ENCODE peak calls at places on chromosomes 4 and X, in ten cellular contexts. One of them, this sample, is unnamed.

GRCh38 chrX:116873678-116874077 is 410.9 kb upstream of the CT83 start:
- DNase-seq in hepatocyte: no peak
- DNase-seq in CD8-positive, alpha-beta T cell: no peak
- DNase-seq in NT2/D1: no peak
- DNase-seq in H9: no peak
- DNase-seq in GM23338: no peak
- DNase-seq in CD8-positive, alpha-beta memory T cell: no peak
- DNase-seq in SK-N-SH: no peak
- DNase-seq in transverse colon: no peak
- DNase-seq in K562: no peak
- DNase-seq in this sample: no peak

GRCh38 chrX:150966742-150967141 is 16.4 kb upstream of the HMGB3 start:
- DNase-seq in hepatocyte: no peak
- DNase-seq in CD8-positive, alpha-beta T cell: no peak
- DNase-seq in NT2/D1: no peak
- DNase-seq in H9: no peak
- DNase-seq in GM23338: no peak
- DNase-seq in CD8-positive, alpha-beta memory T cell: no peak
- DNase-seq in SK-N-SH: no peak
- DNase-seq in transverse colon: no peak
- DNase-seq in K562: no peak
- DNase-seq in this sample: no peak

GRCh38 chrX:9942086-9942485 is 25.1 kb upstream of the CLDN34 start:
- DNase-seq in hepatocyte: no peak
- DNase-seq in CD8-positive, alpha-beta T cell: no peak
- DNase-seq in NT2/D1: no peak
- DNase-seq in H9: no peak
- DNase-seq in GM23338: no peak
- DNase-seq in CD8-positive, alpha-beta memory T cell: peak; percentile 12
- DNase-seq in SK-N-SH: no peak
- DNase-seq in transverse colon: peak; percentile 11
- DNase-seq in K562: no peak
- DNase-seq in this sample: peak; percentile 58

GRCh38 chrX:40719218-40719617 is 16.1 kb downstream of the MED14 start:
- DNase-seq in hepatocyte: no peak
- DNase-seq in CD8-positive, alpha-beta T cell: no peak
- DNase-seq in NT2/D1: no peak
- DNase-seq in H9: no peak
- DNase-seq in GM23338: no peak
- DNase-seq in CD8-positive, alpha-beta memory T cell: no peak
- DNase-seq in SK-N-SH: no peak
- DNase-seq in transverse colon: no peak
- DNase-seq in K562: no peak
- DNase-seq in this sample: no peak

GRCh38 chr4:17072483-17072882 is 174.0 kb upstream of the LDB2 start:
- DNase-seq in hepatocyte: no peak
- DNase-seq in CD8-positive, alpha-beta T cell: no peak
- DNase-seq in NT2/D1: no peak
- DNase-seq in H9: no peak
- DNase-seq in GM23338: no peak
- DNase-seq in CD8-positive, alpha-beta memory T cell: no peak
- DNase-seq in SK-N-SH: no peak
- DNase-seq in transverse colon: no peak
- DNase-seq in K562: no peak
- DNase-seq in this sample: no peak

GRCh38 chrX:151176351-151176750 is at the start of gene GPR50:
- DNase-seq in hepatocyte: no peak
- DNase-seq in CD8-positive, alpha-beta T cell: no peak
- DNase-seq in NT2/D1: no peak
- DNase-seq in H9: no peak
- DNase-seq in GM23338: peak; percentile 34
- DNase-seq in CD8-positive, alpha-beta memory T cell: no peak
- DNase-seq in SK-N-SH: no peak
- DNase-seq in transverse colon: no peak
- DNase-seq in K562: no peak
- DNase-seq in this sample: no peak

GRCh38 chrX:70769659-70770232 is 138.8 kb downstream of the TEX11 start:
- DNase-seq in hepatocyte: no peak
- DNase-seq in CD8-positive, alpha-beta T cell: no peak
- DNase-seq in NT2/D1: no peak
- DNase-seq in H9: no peak
- DNase-seq in GM23338: peak; percentile 4
- DNase-seq in CD8-positive, alpha-beta memory T cell: no peak
- DNase-seq in SK-N-SH: peak; percentile 8
- DNase-seq in transverse colon: no peak
- DNase-seq in K562: no peak
- DNase-seq in this sample: peak; percentile 15

GRCh38 chr4:187996502-187997177 is 1.1 kb downstream of the ZFP42 start:
- DNase-seq in hepatocyte: no peak
- DNase-seq in CD8-positive, alpha-beta T cell: no peak
- DNase-seq in NT2/D1: no peak
- DNase-seq in H9: peak; percentile 80
- DNase-seq in GM23338: peak; percentile 64
- DNase-seq in CD8-positive, alpha-beta memory T cell: no peak
- DNase-seq in SK-N-SH: no peak
- DNase-seq in transverse colon: no peak
- DNase-seq in K562: no peak
- DNase-seq in this sample: no peak

GRCh38 chr4:86978709-86979108 is 43.9 kb downstream of the AFF1 start:
- DNase-seq in hepatocyte: no peak
- DNase-seq in CD8-positive, alpha-beta T cell: no peak
- DNase-seq in NT2/D1: no peak
- DNase-seq in H9: no peak
- DNase-seq in GM23338: no peak
- DNase-seq in CD8-positive, alpha-beta memory T cell: no peak
- DNase-seq in SK-N-SH: no peak
- DNase-seq in transverse colon: no peak
- DNase-seq in K562: no peak
- DNase-seq in this sample: no peak

GRCh38 chrX:46599051-46599560 is 25.5 kb downstream of the CHST7 start:
- DNase-seq in hepatocyte: no peak
- DNase-seq in CD8-positive, alpha-beta T cell: no peak
- DNase-seq in NT2/D1: no peak
- DNase-seq in H9: no peak
- DNase-seq in GM23338: no peak
- DNase-seq in CD8-positive, alpha-beta memory T cell: no peak
- DNase-seq in SK-N-SH: no peak
- DNase-seq in transverse colon: no peak
- DNase-seq in K562: no peak
- DNase-seq in this sample: no peak

GRCh38 chrX:24002792-24003191 is 24.2 kb downstream of the KLHL15 start:
- DNase-seq in hepatocyte: no peak
- DNase-seq in CD8-positive, alpha-beta T cell: no peak
- DNase-seq in NT2/D1: no peak
- DNase-seq in H9: no peak
- DNase-seq in GM23338: no peak
- DNase-seq in CD8-positive, alpha-beta memory T cell: no peak
- DNase-seq in SK-N-SH: no peak
- DNase-seq in transverse colon: no peak
- DNase-seq in K562: no peak
- DNase-seq in this sample: no peak

GRCh38 chr4:182807346-182807745 is 109.8 kb downstream of the DCTD start:
- DNase-seq in hepatocyte: no peak
- DNase-seq in CD8-positive, alpha-beta T cell: no peak
- DNase-seq in NT2/D1: no peak
- DNase-seq in H9: no peak
- DNase-seq in GM23338: peak; percentile 33
- DNase-seq in CD8-positive, alpha-beta memory T cell: no peak
- DNase-seq in SK-N-SH: no peak
- DNase-seq in transverse colon: no peak
- DNase-seq in K562: no peak
- DNase-seq in this sample: no peak

GRCh38 chrX:134933248-134933647 is 57.5 kb upstream of the SMIM10 start:
- DNase-seq in hepatocyte: no peak
- DNase-seq in CD8-positive, alpha-beta T cell: no peak
- DNase-seq in NT2/D1: no peak
- DNase-seq in H9: no peak
- DNase-seq in GM23338: no peak
- DNase-seq in CD8-positive, alpha-beta memory T cell: no peak
- DNase-seq in SK-N-SH: no peak
- DNase-seq in transverse colon: no peak
- DNase-seq in K562: no peak
- DNase-seq in this sample: no peak

GRCh38 chrX:17032351-17032750 is 85.9 kb downstream of the REPS2 start:
- DNase-seq in hepatocyte: no peak
- DNase-seq in CD8-positive, alpha-beta T cell: no peak
- DNase-seq in NT2/D1: no peak
- DNase-seq in H9: no peak
- DNase-seq in GM23338: no peak
- DNase-seq in CD8-positive, alpha-beta memory T cell: no peak
- DNase-seq in SK-N-SH: no peak
- DNase-seq in transverse colon: no peak
- DNase-seq in K562: no peak
- DNase-seq in this sample: no peak

GRCh38 chr4:105934381-105934780 is 39.1 kb downstream of the NPNT start:
- DNase-seq in hepatocyte: no peak
- DNase-seq in CD8-positive, alpha-beta T cell: no peak
- DNase-seq in NT2/D1: no peak
- DNase-seq in H9: no peak
- DNase-seq in GM23338: no peak
- DNase-seq in CD8-positive, alpha-beta memory T cell: no peak
- DNase-seq in SK-N-SH: no peak
- DNase-seq in transverse colon: no peak
- DNase-seq in K562: no peak
- DNase-seq in this sample: no peak

GRCh38 chrX:20740443-20740842 is 473.7 kb upstream of the RPS6KA3 start:
- DNase-seq in hepatocyte: no peak
- DNase-seq in CD8-positive, alpha-beta T cell: no peak
- DNase-seq in NT2/D1: no peak
- DNase-seq in H9: no peak
- DNase-seq in GM23338: peak; percentile 33
- DNase-seq in CD8-positive, alpha-beta memory T cell: no peak
- DNase-seq in SK-N-SH: no peak
- DNase-seq in transverse colon: no peak
- DNase-seq in K562: no peak
- DNase-seq in this sample: no peak

GRCh38 chrX:12332786-12333347 is 194.6 kb downstream of the FRMPD4 start:
- DNase-seq in hepatocyte: no peak
- DNase-seq in CD8-positive, alpha-beta T cell: no peak
- DNase-seq in NT2/D1: no peak
- DNase-seq in H9: no peak
- DNase-seq in GM23338: no peak
- DNase-seq in CD8-positive, alpha-beta memory T cell: no peak
- DNase-seq in SK-N-SH: no peak
- DNase-seq in transverse colon: no peak
- DNase-seq in K562: no peak
- DNase-seq in this sample: no peak

GRCh38 chr4:99677161-99677560 is 19.5 kb upstream of the C4orf54 start:
- DNase-seq in hepatocyte: no peak
- DNase-seq in CD8-positive, alpha-beta T cell: no peak
- DNase-seq in NT2/D1: no peak
- DNase-seq in H9: no peak
- DNase-seq in GM23338: no peak
- DNase-seq in CD8-positive, alpha-beta memory T cell: no peak
- DNase-seq in SK-N-SH: no peak
- DNase-seq in transverse colon: no peak
- DNase-seq in K562: no peak
- DNase-seq in this sample: no peak

GRCh38 chr4:169272265-169272886 is 1.6 kb upstream of the SH3RF1 start:
- DNase-seq in hepatocyte: no peak
- DNase-seq in CD8-positive, alpha-beta T cell: no peak
- DNase-seq in NT2/D1: no peak
- DNase-seq in H9: no peak
- DNase-seq in GM23338: no peak
- DNase-seq in CD8-positive, alpha-beta memory T cell: no peak
- DNase-seq in SK-N-SH: no peak
- DNase-seq in transverse colon: no peak
- DNase-seq in K562: no peak
- DNase-seq in this sample: no peak

GRCh38 chr4:54714631-54715030 is 56.9 kb downstream of the KIT start:
- DNase-seq in hepatocyte: no peak
- DNase-seq in CD8-positive, alpha-beta T cell: no peak
- DNase-seq in NT2/D1: no peak
- DNase-seq in H9: no peak
- DNase-seq in GM23338: no peak
- DNase-seq in CD8-positive, alpha-beta memory T cell: no peak
- DNase-seq in SK-N-SH: no peak
- DNase-seq in transverse colon: no peak
- DNase-seq in K562: no peak
- DNase-seq in this sample: no peak
- H3K4me1 ChIP-seq in hepatocyte: no peaks in the 10 kb centered on the region
- H3K4me1 ChIP-seq in CD8-positive, alpha-beta T cell: no peaks in the 10 kb centered on the region
- H3K4me1 ChIP-seq in NT2/D1: no peaks in the 10 kb centered on the region
- H3K4me1 ChIP-seq in H9: no peaks in the 10 kb centered on the region
- H3K4me1 ChIP-seq in GM23338: peaks cover 8% of the 10 kb centered on the region
- H3K4me1 ChIP-seq in CD8-positive, alpha-beta memory T cell: no peaks in the 10 kb centered on the region
- H3K4me1 ChIP-seq in SK-N-SH: no peaks in the 10 kb centered on the region
- H3K4me1 ChIP-seq in transverse colon: no peaks in the 10 kb centered on the region
- H3K4me1 ChIP-seq in K562: no peaks in the 10 kb centered on the region
- H3K4me1 ChIP-seq in this sample: no peaks in the 10 kb centered on the region

DNA sequence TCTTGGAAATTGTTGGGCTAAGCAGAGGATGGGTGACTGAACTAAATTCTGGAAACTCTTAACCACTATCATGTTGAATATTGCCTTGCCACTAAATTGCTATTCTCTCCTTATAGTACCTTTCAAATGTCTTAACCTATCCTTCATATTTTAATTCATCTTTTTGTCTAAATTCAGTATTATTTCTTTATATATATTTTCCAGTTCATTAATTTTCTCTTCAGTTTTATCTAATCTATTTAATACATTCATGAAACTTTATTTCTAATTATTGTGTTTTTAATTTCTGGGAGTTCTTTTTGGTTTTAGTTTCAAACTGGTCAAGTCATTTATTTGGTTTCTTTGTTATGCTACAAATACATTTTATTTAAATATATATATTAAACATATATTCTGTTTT is 8.7 kb upstream of the GUCY1A1 start:
- DNase-seq in hepatocyte: no peak
- DNase-seq in CD8-positive, alpha-beta T cell: no peak
- DNase-seq in NT2/D1: no peak
- DNase-seq in H9: no peak
- DNase-seq in GM23338: no peak
- DNase-seq in CD8-positive, alpha-beta memory T cell: no peak
- DNase-seq in SK-N-SH: no peak
- DNase-seq in transverse colon: no peak
- DNase-seq in K562: no peak
- DNase-seq in this sample: no peak
- H3K27me3 ChIP-seq in hepatocyte: no peaks in the 10 kb centered on the region
- H3K27me3 ChIP-seq in CD8-positive, alpha-beta T cell: no peaks in the 10 kb centered on the region
- H3K27me3 ChIP-seq in NT2/D1: no peaks in the 10 kb centered on the region
- H3K27me3 ChIP-seq in H9: no peaks in the 10 kb centered on the region
- H3K27me3 ChIP-seq in GM23338: peaks cover 2% of the 10 kb centered on the region
- H3K27me3 ChIP-seq in CD8-positive, alpha-beta memory T cell: no peaks in the 10 kb centered on the region
- H3K27me3 ChIP-seq in SK-N-SH: no peaks in the 10 kb centered on the region
- H3K27me3 ChIP-seq in transverse colon: no peaks in the 10 kb centered on the region
- H3K27me3 ChIP-seq in K562: no peaks in the 10 kb centered on the region
- H3K27me3 ChIP-seq in this sample: no peaks in the 10 kb centered on the region

GRCh38 chr4:158461336-158461735 is 60.3 kb upstream of the RXFP1 start:
- DNase-seq in hepatocyte: no peak
- DNase-seq in CD8-positive, alpha-beta T cell: no peak
- DNase-seq in NT2/D1: no peak
- DNase-seq in H9: no peak
- DNase-seq in GM23338: no peak
- DNase-seq in CD8-positive, alpha-beta memory T cell: no peak
- DNase-seq in SK-N-SH: no peak
- DNase-seq in transverse colon: no peak
- DNase-seq in K562: no peak
- DNase-seq in this sample: no peak
- H3K4me1 ChIP-seq in hepatocyte: no peaks in the 10 kb centered on the region
- H3K4me1 ChIP-seq in CD8-positive, alpha-beta T cell: no peaks in the 10 kb centered on the region
- H3K4me1 ChIP-seq in NT2/D1: no peaks in the 10 kb centered on the region
- H3K4me1 ChIP-seq in H9: no peaks in the 10 kb centered on the region
- H3K4me1 ChIP-seq in GM23338: no peaks in the 10 kb centered on the region
- H3K4me1 ChIP-seq in CD8-positive, alpha-beta memory T cell: no peaks in the 10 kb centered on the region
- H3K4me1 ChIP-seq in SK-N-SH: no peaks in the 10 kb centered on the region
- H3K4me1 ChIP-seq in transverse colon: no peaks in the 10 kb centered on the region
- H3K4me1 ChIP-seq in K562: no peaks in the 10 kb centered on the region
- H3K4me1 ChIP-seq in this sample: no peaks in the 10 kb centered on the region

GRCh38 chr4:186329372-186329771 is 63.4 kb downstream of the F11 start:
- DNase-seq in hepatocyte: no peak
- DNase-seq in CD8-positive, alpha-beta T cell: no peak
- DNase-seq in NT2/D1: no peak
- DNase-seq in H9: no peak
- DNase-seq in GM23338: no peak
- DNase-seq in CD8-positive, alpha-beta memory T cell: no peak
- DNase-seq in SK-N-SH: no peak
- DNase-seq in transverse colon: no peak
- DNase-seq in K562: no peak
- DNase-seq in this sample: no peak
- H3K27me3 ChIP-seq in hepatocyte: no peaks in the 10 kb centered on the region
- H3K27me3 ChIP-seq in CD8-positive, alpha-beta T cell: no peaks in the 10 kb centered on the region
- H3K27me3 ChIP-seq in NT2/D1: no peaks in the 10 kb centered on the region
- H3K27me3 ChIP-seq in H9: no peaks in the 10 kb centered on the region
- H3K27me3 ChIP-seq in GM23338: no peaks in the 10 kb centered on the region
- H3K27me3 ChIP-seq in CD8-positive, alpha-beta memory T cell: no peaks in the 10 kb centered on the region
- H3K27me3 ChIP-seq in SK-N-SH: no peaks in the 10 kb centered on the region
- H3K27me3 ChIP-seq in transverse colon: no peaks in the 10 kb centered on the region
- H3K27me3 ChIP-seq in K562: peaks cover 2% of the 10 kb centered on the region
- H3K27me3 ChIP-seq in this sample: no peaks in the 10 kb centered on the region

This sample was measured in CD4-positive, CD25-positive, alpha-beta regulatory T cell.